ENCODE peak calls at places on chromosomes 13 and 19, in four cellular contexts. One of them, this sample, is unnamed.
A peak's percentile ranks its signal among the peaks of the same experiment; 100 is the strongest.

GRCh38 chr13:36975172-36975571 is 24.0 kb downstream of the ALG5 start:
- DNase-seq in spleen: no peak
- DNase-seq in heart right ventricle: no peak
- DNase-seq in breast epithelium: no peak
- DNase-seq in this sample: no peak

GRCh38 chr13:41916173-41916954 is 44.5 kb downstream of the VWA8 start:
- DNase-seq in spleen: no peak
- DNase-seq in heart right ventricle: no peak
- DNase-seq in breast epithelium: no peak
- DNase-seq in this sample: no peak

GRCh38 chr13:111908981-111909380 is 158.0 kb upstream of the SOX1 start:
- DNase-seq in spleen: peak; percentile 52
- DNase-seq in heart right ventricle: no peak
- DNase-seq in breast epithelium: no peak
- DNase-seq in this sample: no peak

GRCh38 chr13:100470841-100471505 is 117.6 kb downstream of the GGACT start:
- DNase-seq in spleen: no peak
- DNase-seq in heart right ventricle: no peak
- DNase-seq in breast epithelium: no peak
- DNase-seq in this sample: no peak

GRCh38 chr13:89136678-89137077 is 1465.5 kb downstream of the SLITRK5 start:
- DNase-seq in spleen: no peak
- DNase-seq in heart right ventricle: no peak
- DNase-seq in breast epithelium: no peak
- DNase-seq in this sample: no peak

GRCh38 chr19:11504502-11505031 is 1.1 kb downstream of the ZNF653 start:
- DNase-seq in spleen: no peak
- DNase-seq in heart right ventricle: no peak
- DNase-seq in breast epithelium: no peak
- DNase-seq in this sample: no peak

GRCh38 chr19:38654478-38655079 is 7.1 kb downstream of the ACTN4 start:
- DNase-seq in spleen: no peak
- DNase-seq in heart right ventricle: no peak
- DNase-seq in breast epithelium: no peak
- DNase-seq in this sample: no peak

GRCh38 chr19:50843205-50843604 is 9.8 kb upstream of the KLK15 start:
- DNase-seq in spleen: no peak
- DNase-seq in heart right ventricle: no peak
- DNase-seq in breast epithelium: no peak
- DNase-seq in this sample: no peak

GRCh38 chr13:74761794-74762193 is 627.6 kb upstream of the KLF12 start:
- DNase-seq in spleen: no peak
- DNase-seq in heart right ventricle: no peak
- DNase-seq in breast epithelium: no peak
- DNase-seq in this sample: no peak

DNA sequence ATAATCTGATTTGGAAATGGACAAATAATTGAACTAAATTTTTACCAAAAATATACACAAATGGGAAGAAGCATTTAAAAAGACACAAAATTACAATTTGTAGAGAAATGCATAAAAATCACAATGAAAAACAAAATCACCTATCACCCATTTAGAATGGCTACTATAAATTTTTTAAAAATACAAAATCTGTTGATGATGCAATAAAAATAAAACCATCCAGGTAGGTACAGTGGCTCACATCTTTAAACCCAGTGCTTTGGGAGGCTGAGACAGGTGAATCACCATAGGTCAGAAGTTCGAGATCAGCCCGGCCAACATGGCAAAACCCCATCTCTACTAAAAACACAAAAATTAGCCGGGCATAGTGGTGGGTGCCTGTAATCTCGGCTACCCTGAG is 23.5 kb downstream of the ZNF43 start:
- DNase-seq in spleen: no peak
- DNase-seq in heart right ventricle: no peak
- DNase-seq in breast epithelium: no peak
- DNase-seq in this sample: no peak
- H3K36me3 ChIP-seq in spleen: peaks cover 91% of the 10 kb centered on the region
- H3K36me3 ChIP-seq in heart right ventricle: peaks cover 42% of the 10 kb centered on the region
- H3K36me3 ChIP-seq in breast epithelium: peaks cover 28% of the 10 kb centered on the region
- H3K36me3 ChIP-seq in this sample: peaks cover 99% of the 10 kb centered on the region

DNA sequence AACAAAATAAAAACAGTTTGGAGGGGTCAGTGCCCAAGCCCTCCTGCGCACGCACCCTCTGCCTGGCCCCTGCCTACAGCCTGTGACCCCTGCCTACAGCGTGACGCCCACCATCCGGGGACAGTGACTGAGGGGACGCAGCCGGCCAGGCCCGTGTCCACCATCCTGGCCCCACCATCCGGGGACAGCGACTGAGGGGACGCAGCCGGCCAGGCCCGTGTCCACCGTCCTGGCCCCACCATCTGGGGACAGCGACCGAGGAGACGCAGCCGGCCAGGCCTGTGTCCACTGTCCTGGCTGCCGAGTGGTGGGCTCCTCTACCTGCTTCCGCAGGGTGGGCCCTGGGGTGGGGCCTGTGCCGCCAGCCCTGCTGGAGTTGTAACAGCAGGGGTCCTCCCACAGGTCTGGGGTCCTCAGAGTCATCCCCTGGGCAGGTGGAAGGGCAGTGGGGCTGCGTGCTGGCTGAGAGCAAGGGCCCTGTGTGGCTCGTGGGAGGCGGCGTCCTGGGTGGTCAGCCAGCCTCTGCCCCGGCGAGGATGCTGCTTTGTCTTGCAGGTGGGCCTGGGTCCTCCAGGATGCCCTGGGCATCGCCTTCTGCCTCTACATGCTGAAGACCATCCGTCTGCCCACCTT is 14.3 kb downstream of the SPPL2B start:
- DNase-seq in spleen: peak; percentile 52
- DNase-seq in heart right ventricle: no peak
- DNase-seq in breast epithelium: no peak
- DNase-seq in this sample: no peak
- H3K36me3 ChIP-seq in spleen: peaks cover 45% of the 10 kb centered on the region
- H3K36me3 ChIP-seq in heart right ventricle: no peaks in the 10 kb centered on the region
- H3K36me3 ChIP-seq in breast epithelium: no peaks in the 10 kb centered on the region
- H3K36me3 ChIP-seq in this sample: peaks cover 56% of the 10 kb centered on the region

GRCh38 chr13:102610296-102610895 is 13.6 kb downstream of the TPP2 start:
- DNase-seq in spleen: no peak
- DNase-seq in heart right ventricle: no peak
- DNase-seq in breast epithelium: no peak
- DNase-seq in this sample: no peak
- H3K36me3 ChIP-seq in spleen: peaks cover 32% of the 10 kb centered on the region
- H3K36me3 ChIP-seq in heart right ventricle: no peaks in the 10 kb centered on the region
- H3K36me3 ChIP-seq in breast epithelium: no peaks in the 10 kb centered on the region
- H3K36me3 ChIP-seq in this sample: peaks cover 59% of the 10 kb centered on the region

GRCh38 chr13:25324100-25324499 is 22.7 kb downstream of the NUP58 start:
- DNase-seq in spleen: no peak
- DNase-seq in heart right ventricle: no peak
- DNase-seq in breast epithelium: no peak
- DNase-seq in this sample: no peak
- H3K36me3 ChIP-seq in spleen: peaks cover 72% of the 10 kb centered on the region
- H3K36me3 ChIP-seq in heart right ventricle: no peaks in the 10 kb centered on the region
- H3K36me3 ChIP-seq in breast epithelium: peaks cover 17% of the 10 kb centered on the region
- H3K36me3 ChIP-seq in this sample: peaks cover 93% of the 10 kb centered on the region

DNA sequence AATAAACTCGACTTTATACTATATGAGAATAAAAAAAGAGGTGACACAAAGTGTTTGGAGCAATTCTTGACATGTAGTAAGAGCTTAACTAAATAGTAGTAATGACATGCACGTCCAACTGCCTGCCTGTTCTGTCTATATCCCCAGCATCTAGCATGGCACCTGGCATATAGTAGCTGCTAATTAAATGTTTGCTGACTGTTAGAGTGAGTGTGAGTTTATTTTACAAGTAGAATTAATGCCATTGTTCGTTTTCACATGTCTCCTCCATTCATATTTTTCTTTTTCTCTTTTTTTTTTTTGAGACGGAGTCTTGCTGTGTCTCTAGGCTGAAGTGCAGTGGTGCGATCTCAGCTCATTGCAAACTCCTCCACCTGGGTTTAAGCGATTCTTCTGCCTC is 38.4 kb upstream of the RNF113B start:
- DNase-seq in spleen: no peak
- DNase-seq in heart right ventricle: no peak
- DNase-seq in breast epithelium: no peak
- DNase-seq in this sample: no peak
- H3K36me3 ChIP-seq in spleen: no peaks in the 10 kb centered on the region
- H3K36me3 ChIP-seq in heart right ventricle: no peaks in the 10 kb centered on the region
- H3K36me3 ChIP-seq in breast epithelium: no peaks in the 10 kb centered on the region
- H3K36me3 ChIP-seq in this sample: no peaks in the 10 kb centered on the region

GRCh38 chr13:114258589-114258988 is 22.8 kb upstream of the UPF3A start:
- DNase-seq in spleen: no peak
- DNase-seq in heart right ventricle: no peak
- DNase-seq in breast epithelium: no peak
- DNase-seq in this sample: no peak
- H3K36me3 ChIP-seq in spleen: peaks cover 60% of the 10 kb centered on the region
- H3K36me3 ChIP-seq in heart right ventricle: no peaks in the 10 kb centered on the region
- H3K36me3 ChIP-seq in breast epithelium: peaks cover 9% of the 10 kb centered on the region
- H3K36me3 ChIP-seq in this sample: peaks cover 95% of the 10 kb centered on the region

DNA sequence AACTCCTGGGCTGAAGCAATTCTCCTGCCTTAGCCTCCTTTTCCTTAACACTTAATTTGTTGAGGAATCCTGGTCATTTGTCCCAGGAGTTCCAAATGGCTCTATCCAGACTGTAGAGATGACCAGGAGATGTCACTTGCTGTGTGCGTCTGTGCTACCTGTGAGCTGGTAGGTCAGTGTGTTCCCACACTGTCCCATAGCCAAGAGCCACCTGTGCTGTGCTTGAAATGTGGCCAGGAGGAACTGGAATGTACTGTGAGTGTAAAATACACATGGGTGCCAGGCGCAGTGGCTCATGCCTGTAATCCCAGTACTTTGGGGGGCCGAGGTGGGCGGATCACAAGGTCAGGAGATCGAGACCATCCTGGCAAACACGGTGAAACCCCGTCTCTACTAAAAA is 29.4 kb upstream of the KDM4B start:
- DNase-seq in spleen: no peak
- DNase-seq in heart right ventricle: no peak
- DNase-seq in breast epithelium: no peak
- DNase-seq in this sample: no peak
- H3K36me3 ChIP-seq in spleen: no peaks in the 10 kb centered on the region
- H3K36me3 ChIP-seq in heart right ventricle: no peaks in the 10 kb centered on the region
- H3K36me3 ChIP-seq in breast epithelium: no peaks in the 10 kb centered on the region
- H3K36me3 ChIP-seq in this sample: no peaks in the 10 kb centered on the region

GRCh38 chr13:52187029-52187423 is 27.6 kb upstream of the NEK3 start:
- DNase-seq in spleen: no peak
- DNase-seq in heart right ventricle: no peak
- DNase-seq in breast epithelium: no peak
- DNase-seq in this sample: no peak
- H3K36me3 ChIP-seq in spleen: peaks cover 40% of the 10 kb centered on the region
- H3K36me3 ChIP-seq in heart right ventricle: no peaks in the 10 kb centered on the region
- H3K36me3 ChIP-seq in breast epithelium: no peaks in the 10 kb centered on the region
- H3K36me3 ChIP-seq in this sample: peaks cover 50% of the 10 kb centered on the region

DNA sequence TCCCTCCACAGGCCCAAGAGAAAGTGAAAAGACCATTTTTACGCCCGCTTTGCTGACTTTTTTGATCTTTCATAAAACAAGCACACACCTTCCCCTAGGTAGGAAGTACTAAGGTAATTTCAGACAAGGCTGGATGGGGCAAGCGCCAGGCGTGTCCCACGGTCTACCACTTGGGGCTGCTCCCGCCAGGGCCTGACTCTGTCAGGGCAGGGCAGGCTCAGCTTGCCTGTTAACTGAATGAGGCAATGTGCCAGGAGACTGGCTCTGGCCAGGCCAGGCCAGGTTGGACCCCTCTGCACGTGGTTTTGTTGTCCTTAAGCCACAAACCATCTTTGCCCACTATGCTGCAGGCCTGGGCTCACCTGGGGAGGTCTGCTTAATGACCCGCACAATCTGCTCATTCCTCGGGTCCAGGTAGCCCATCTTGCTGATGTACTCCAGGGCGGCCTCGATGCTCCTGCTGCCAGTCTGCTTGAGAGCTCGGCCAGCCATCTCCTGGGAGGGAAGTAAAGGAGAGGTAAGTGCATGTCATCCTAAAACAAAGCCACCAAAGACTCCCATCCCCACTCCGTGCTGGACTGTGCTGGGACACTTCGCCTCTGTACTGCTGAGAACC is 70.4 kb downstream of the LATS2 start:
- DNase-seq in spleen: no peak
- DNase-seq in heart right ventricle: no peak
- DNase-seq in breast epithelium: no peak
- DNase-seq in this sample: no peak
- H3K36me3 ChIP-seq in spleen: peaks cover 28% of the 10 kb centered on the region
- H3K36me3 ChIP-seq in heart right ventricle: peaks cover 14% of the 10 kb centered on the region
- H3K36me3 ChIP-seq in breast epithelium: peaks cover 15% of the 10 kb centered on the region
- H3K36me3 ChIP-seq in this sample: peaks cover 46% of the 10 kb centered on the region

This sample was measured in left ventricle myocardium inferior.